ENCODE peak calls at places on chromosomes 13 and 19, in six cellular contexts. One of them, this sample, is unnamed.

GRCh38 chr19:16363133-16363851 is 38.7 kb downstream of the KLF2 start:
- DNase-seq in cardiac fibroblast: no peak
- DNase-seq in NCI-H1092 treated with DMSO at 0.1 percent for 48 hours: no peak
- DNase-seq in AG08396: no peak
- DNase-seq in HEK293T: no peak
- DNase-seq in activated T-cell treated with anti-CD3 and anti-CD28 coated beads, Interleukin-2, amount 50 U/mL, for 24 hours: no peak
- DNase-seq in this sample: no peak

GRCh38 chr19:13079542-13079986 is 23.1 kb downstream of the LYL1 start:
- DNase-seq in activated T-cell treated with anti-CD3 and anti-CD28 coated beads, Interleukin-2, amount 50 U/mL, for 24 hours: no peak
- DNase-seq in AG08396: peak
- DNase-seq in HEK293T: no peak
- DNase-seq in NCI-H1092 treated with DMSO at 0.1 percent for 48 hours: peak
- DNase-seq in cardiac fibroblast: no peak
- DNase-seq in this sample: no peak

GRCh38 chr19:10368101-10368803 is 12.1 kb downstream of the TYK2 start:
- DNase-seq in activated T-cell treated with anti-CD3 and anti-CD28 coated beads, Interleukin-2, amount 50 U/mL, for 24 hours: no peak
- DNase-seq in cardiac fibroblast: no peak
- DNase-seq in HEK293T: no peak
- DNase-seq in AG08396: peak
- DNase-seq in NCI-H1092 treated with DMSO at 0.1 percent for 48 hours: no peak
- DNase-seq in this sample: no peak

GRCh38 chr13:50908371-50908770 is 1.2 kb upstream of the RNASEH2B start:
- DNase-seq in NCI-H1092 treated with DMSO at 0.1 percent for 48 hours: no peak
- DNase-seq in AG08396: no peak
- DNase-seq in HEK293T: no peak
- DNase-seq in cardiac fibroblast: no peak
- DNase-seq in activated T-cell treated with anti-CD3 and anti-CD28 coated beads, Interleukin-2, amount 50 U/mL, for 24 hours: no peak
- DNase-seq in this sample: no peak

GRCh38 chr19:40416918-40417713 is 3.9 kb upstream of the PRX start:
- DNase-seq in NCI-H1092 treated with DMSO at 0.1 percent for 48 hours: no peak
- DNase-seq in HEK293T: no peak
- DNase-seq in activated T-cell treated with anti-CD3 and anti-CD28 coated beads, Interleukin-2, amount 50 U/mL, for 24 hours: no peak
- DNase-seq in cardiac fibroblast: peak
- DNase-seq in AG08396: peak
- DNase-seq in this sample: no peak

GRCh38 chr13:42812311-42812710 is 30.9 kb downstream of the FAM216B start:
- DNase-seq in HEK293T: no peak
- DNase-seq in cardiac fibroblast: peak
- DNase-seq in NCI-H1092 treated with DMSO at 0.1 percent for 48 hours: no peak
- DNase-seq in activated T-cell treated with anti-CD3 and anti-CD28 coated beads, Interleukin-2, amount 50 U/mL, for 24 hours: no peak
- DNase-seq in AG08396: no peak
- DNase-seq in this sample: no peak

GRCh38 chr13:113091211-113091771 is 14.3 kb upstream of the F7 start:
- DNase-seq in cardiac fibroblast: no peak
- DNase-seq in NCI-H1092 treated with DMSO at 0.1 percent for 48 hours: no peak
- DNase-seq in HEK293T: no peak
- DNase-seq in activated T-cell treated with anti-CD3 and anti-CD28 coated beads, Interleukin-2, amount 50 U/mL, for 24 hours: no peak
- DNase-seq in AG08396: no peak
- DNase-seq in this sample: no peak

GRCh38 chr19:47539747-47540311 is 25.0 kb upstream of the NAPA start:
- DNase-seq in cardiac fibroblast: no peak
- DNase-seq in HEK293T: no peak
- DNase-seq in NCI-H1092 treated with DMSO at 0.1 percent for 48 hours: no peak
- DNase-seq in activated T-cell treated with anti-CD3 and anti-CD28 coated beads, Interleukin-2, amount 50 U/mL, for 24 hours: no peak
- DNase-seq in AG08396: no peak
- DNase-seq in this sample: no peak

GRCh38 chr13:35131471-35131870 is 189.4 kb downstream of the NBEA start:
- DNase-seq in HEK293T: no peak
- DNase-seq in NCI-H1092 treated with DMSO at 0.1 percent for 48 hours: no peak
- DNase-seq in cardiac fibroblast: no peak
- DNase-seq in activated T-cell treated with anti-CD3 and anti-CD28 coated beads, Interleukin-2, amount 50 U/mL, for 24 hours: no peak
- DNase-seq in AG08396: no peak
- DNase-seq in this sample: no peak

GRCh38 chr13:113656831-113657671 is 947 bp downstream of the ATP4B start:
- DNase-seq in HEK293T: no peak
- DNase-seq in activated T-cell treated with anti-CD3 and anti-CD28 coated beads, Interleukin-2, amount 50 U/mL, for 24 hours: peak
- DNase-seq in cardiac fibroblast: no peak
- DNase-seq in NCI-H1092 treated with DMSO at 0.1 percent for 48 hours: no peak
- DNase-seq in AG08396: no peak
- DNase-seq in this sample: no peak

GRCh38 chr19:3674784-3675183 is 25.5 kb downstream of the PIP5K1C start:
- DNase-seq in activated T-cell treated with anti-CD3 and anti-CD28 coated beads, Interleukin-2, amount 50 U/mL, for 24 hours: no peak
- DNase-seq in AG08396: no peak
- DNase-seq in HEK293T: no peak
- DNase-seq in cardiac fibroblast: no peak
- DNase-seq in NCI-H1092 treated with DMSO at 0.1 percent for 48 hours: no peak
- DNase-seq in this sample: no peak

GRCh38 chr13:112331675-112332074 is 44.5 kb upstream of the SPACA7 start:
- DNase-seq in AG08396: no peak
- DNase-seq in HEK293T: no peak
- DNase-seq in activated T-cell treated with anti-CD3 and anti-CD28 coated beads, Interleukin-2, amount 50 U/mL, for 24 hours: no peak
- DNase-seq in NCI-H1092 treated with DMSO at 0.1 percent for 48 hours: no peak
- DNase-seq in cardiac fibroblast: no peak
- DNase-seq in this sample: peak

GRCh38 chr19:41431426-41432386 is 4.5 kb upstream of the B3GNT8 start:
- DNase-seq in NCI-H1092 treated with DMSO at 0.1 percent for 48 hours: no peak
- DNase-seq in AG08396: peak
- DNase-seq in activated T-cell treated with anti-CD3 and anti-CD28 coated beads, Interleukin-2, amount 50 U/mL, for 24 hours: no peak
- DNase-seq in cardiac fibroblast: peak
- DNase-seq in HEK293T: no peak
- DNase-seq in this sample: peak

GRCh38 chr19:18002347-18002850 is 5.6 kb upstream of the ARRDC2 start:
- DNase-seq in NCI-H1092 treated with DMSO at 0.1 percent for 48 hours: no peak
- DNase-seq in AG08396: no peak
- DNase-seq in cardiac fibroblast: no peak
- DNase-seq in activated T-cell treated with anti-CD3 and anti-CD28 coated beads, Interleukin-2, amount 50 U/mL, for 24 hours: peak
- DNase-seq in HEK293T: no peak
- DNase-seq in this sample: no peak

GRCh38 chr19:38692458-38693379 is 45.3 kb downstream of the ACTN4 start:
- DNase-seq in cardiac fibroblast: no peak
- DNase-seq in AG08396: no peak
- DNase-seq in activated T-cell treated with anti-CD3 and anti-CD28 coated beads, Interleukin-2, amount 50 U/mL, for 24 hours: no peak
- DNase-seq in NCI-H1092 treated with DMSO at 0.1 percent for 48 hours: no peak
- DNase-seq in HEK293T: no peak
- DNase-seq in this sample: no peak

GRCh38 chr13:75101997-75102720 is 379.8 kb downstream of the TBC1D4 start:
- DNase-seq in AG08396: no peak
- DNase-seq in HEK293T: no peak
- DNase-seq in NCI-H1092 treated with DMSO at 0.1 percent for 48 hours: no peak
- DNase-seq in activated T-cell treated with anti-CD3 and anti-CD28 coated beads, Interleukin-2, amount 50 U/mL, for 24 hours: no peak
- DNase-seq in cardiac fibroblast: peak
- DNase-seq in this sample: no peak

This sample was measured in NCI-H1417.